ENCODE peak calls at places on chromosomes 12 and 14, in seven cellular contexts. X, I, S, A, T, Y and D are unnamed samples.

GRCh38 chr12:13044002-13044858 is at the start of gene FAM234B:
- DNase-seq in A (peak; percentile 79), X (peak; percentile 88), S (peak; percentile 94), I (no peak), Y (peak; percentile 66), T (peak; percentile 76), D (peak; percentile 85)

GRCh38 chr12:124441443-124442190 is 125.8 kb downstream of the NCOR2 start:
- DNase-seq in T (no peak), S (no peak), X (no peak), A (no peak), Y (no peak), I (no peak), D (peak; percentile 96)

GRCh38 chr14:81889529-81889928 is 355.9 kb upstream of the SEL1L start:
- DNase-seq in T (no peak), X (no peak), Y (no peak), I (no peak), S (no peak), A (no peak), D (no peak)

GRCh38 chr12:109743076-109743910 is 29.7 kb downstream of the FAM222A start:
- DNase-seq in X (peak; percentile 55), I (no peak), Y (no peak), S (peak; percentile 61), T (no peak), A (no peak), D (no peak)

GRCh38 chr12:46148706-46149463 is 120.0 kb downstream of the SLC38A1 start:
- DNase-seq in Y (no peak), T (no peak), X (no peak), I (no peak), A (no peak), S (no peak), D (no peak)

GRCh38 chr12:15728118-15728598 is 61.0 kb downstream of the EPS8 start:
- DNase-seq in T (no peak), I (no peak), X (no peak), S (no peak), A (no peak), Y (no peak), D (peak; percentile 15)

GRCh38 chr12:88111074-88111652 is 30.7 kb downstream of the CEP290 start:
- DNase-seq in A (no peak), X (no peak), T (no peak), S (no peak), I (no peak), Y (no peak), D (peak; percentile 1)

GRCh38 chr14:32217301-32217700 is 14.2 kb upstream of the RNU6-8 start:
- DNase-seq in T (no peak), A (no peak), I (no peak), Y (no peak), X (no peak), S (no peak), D (no peak)

GRCh38 chr12:124633269-124633953 is 66.0 kb upstream of the NCOR2 start:
- DNase-seq in A (peak; percentile 42), T (no peak), S (no peak), X (no peak), I (no peak), Y (no peak), D (no peak)

GRCh38 chr14:68544150-68544892 is 248.5 kb downstream of the ZFP36L1 start:
- DNase-seq in I (peak; percentile 99), X (peak; percentile 97), Y (peak; percentile 88), T (peak; percentile 85), S (no peak), A (peak; percentile 64), D (no peak)

GRCh38 chr12:94481734-94482133 is 22.1 kb upstream of the CEP83 start:
- DNase-seq in I (no peak), T (no peak), A (no peak), Y (no peak), X (no peak), S (no peak), D (no peak)

GRCh38 chr12:48788522-48788851 is 402 bp downstream of the ADCY6 start:
- DNase-seq in X (no peak), Y (no peak), T (no peak), S (no peak), A (no peak), I (peak; percentile 79), D (no peak)

GRCh38 chr12:41681898-41682297 is 462.8 kb downstream of the GXYLT1 start:
- DNase-seq in X (no peak), S (no peak), T (no peak), Y (no peak), I (no peak), A (no peak), D (no peak)

DNA sequence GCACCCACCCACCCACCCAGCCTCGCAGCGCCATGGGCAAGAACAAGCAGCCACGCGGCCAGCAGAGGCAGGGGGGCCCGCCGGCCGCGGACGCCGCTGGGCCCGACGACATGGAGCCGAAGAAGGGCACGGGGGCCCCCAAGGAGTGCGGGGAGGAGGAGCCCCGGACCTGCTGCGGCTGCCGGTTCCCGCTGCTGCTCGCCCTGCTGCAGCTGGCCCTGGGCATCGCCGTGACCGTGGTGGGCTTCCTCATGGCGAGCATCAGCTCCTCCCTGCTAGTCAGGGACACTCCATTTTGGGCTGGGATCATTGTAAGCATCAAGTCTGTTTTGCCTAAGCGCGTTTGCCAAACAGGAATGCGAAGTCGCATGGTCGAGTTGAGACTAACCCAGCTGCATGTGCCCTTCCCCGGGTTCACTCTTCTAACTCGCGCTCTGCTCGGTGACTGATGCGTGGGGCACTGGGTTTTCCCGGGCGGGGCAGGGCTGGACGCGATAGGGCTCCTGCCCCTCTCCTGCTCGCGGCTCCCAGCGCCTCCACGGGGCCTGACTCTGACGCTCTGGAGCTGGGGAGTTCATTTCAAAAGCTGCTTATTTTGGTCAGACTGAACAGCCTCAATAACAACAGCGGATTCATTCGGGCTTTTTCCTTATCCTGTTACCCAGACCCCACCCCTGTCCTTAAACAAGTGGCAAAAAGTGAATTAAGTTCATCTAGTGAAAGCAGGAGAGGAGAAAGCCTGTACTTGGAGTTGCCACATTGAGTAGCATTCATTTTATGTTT is 459 bp downstream of the SSPN start:
- DNase-seq in X (peak; percentile 81), I (no peak), A (peak; percentile 62), Y (peak; percentile 34), S (peak; percentile 81), T (peak; percentile 77), D (peak; percentile 30)
- TF ChIP-seq POLR2A in X (no peak), I (no peak), A (peak; percentile 28), Y (no peak), S (no peak), T (peak; percentile 59), D (no peak)

GRCh38 chr12:93442411-93443340 is 929 bp upstream of the UBE2N start:
- DNase-seq in A (no peak), T (no peak), S (no peak), Y (no peak), I (no peak), X (no peak), D (no peak)

GRCh38 chr12:93443576-93443975 is 1.8 kb upstream of the UBE2N start:
- DNase-seq in I (no peak), Y (no peak), A (no peak), S (no peak), T (no peak), X (no peak), D (no peak)

GRCh38 chr12:93441111-93441616 is 583 bp downstream of the UBE2N start:
- DNase-seq in T (peak; percentile 28), Y (peak; percentile 4), A (peak; percentile 56), X (no peak), S (peak; percentile 92), I (no peak), D (no peak)

GRCh38 chr12:93440043-93440835 is 1.5 kb downstream of the UBE2N start:
- DNase-seq in X (no peak), S (no peak), Y (no peak), A (no peak), I (no peak), T (no peak), D (no peak)

DNA sequence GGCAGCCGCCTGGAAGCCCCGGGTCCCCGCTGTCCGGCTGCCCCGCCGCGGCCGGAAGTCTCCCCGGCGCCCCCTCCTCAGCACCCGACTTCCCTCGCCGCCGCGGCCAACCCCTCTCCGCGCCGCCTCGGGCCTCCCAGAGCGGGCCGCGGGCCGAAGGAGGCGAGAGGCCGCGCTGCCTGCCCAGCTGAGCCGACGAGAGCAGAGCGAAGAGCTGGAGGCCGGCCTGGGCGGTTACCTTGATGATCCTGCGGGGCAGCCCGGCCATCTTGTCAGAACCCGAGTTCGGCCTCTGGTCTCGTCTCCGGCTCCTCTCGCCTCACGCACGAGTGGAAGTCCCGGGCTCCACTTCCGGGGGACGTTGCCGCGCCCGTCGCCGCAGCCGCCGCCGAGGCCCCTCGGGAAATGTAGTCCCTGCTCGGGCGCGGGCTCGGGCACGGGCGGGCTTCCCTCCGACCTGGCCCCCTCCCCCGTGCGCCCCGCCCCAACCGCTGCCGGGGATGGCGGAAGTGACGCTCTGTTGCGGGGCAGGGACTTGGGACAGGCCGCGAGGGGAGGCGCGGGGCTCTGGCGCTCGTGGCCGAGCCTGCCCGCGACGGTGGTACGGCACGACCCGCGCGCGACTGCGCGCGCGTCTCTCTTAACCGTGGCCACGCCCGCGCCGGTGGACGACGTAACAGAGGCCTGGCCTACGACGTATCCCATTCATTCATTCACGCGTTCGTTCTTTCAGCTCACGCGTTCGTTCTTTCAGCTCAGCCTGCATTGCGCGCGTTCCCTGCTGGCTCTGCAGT is at the start of gene UBE2N:
- DNase-seq in S (peak; percentile 100), T (peak; percentile 97), X (peak; percentile 97), I (peak; percentile 96), Y (peak; percentile 88), A (peak; percentile 97), D (peak; percentile 86)
- TF ChIP-seq POLR2A in S (peak; percentile 27), T (peak; percentile 75), X (peak; percentile 15), I (peak; percentile 44), Y (peak; percentile 32), A (peak; percentile 83), D (peak; percentile 69)

GRCh38 chr12:121465921-121466799 is 66.2 kb downstream of the RNF34 start:
- DNase-seq in X (no peak), T (no peak), I (no peak), A (peak; percentile 46), S (peak; percentile 90), Y (no peak), D (no peak)

GRCh38 chr12:121467638-121468403 is 67.9 kb downstream of the RNF34 start:
- DNase-seq in I (no peak), Y (no peak), T (peak; percentile 71), X (peak; percentile 78), S (no peak), A (peak; percentile 38), D (no peak)

GRCh38 chr12:121468451-121468850 is 68.5 kb downstream of the RNF34 start:
- DNase-seq in Y (peak; percentile 28), T (no peak), X (no peak), S (no peak), I (no peak), A (no peak), D (no peak)

GRCh38 chr12:121464331-121464730 is 64.4 kb downstream of the RNF34 start:
- DNase-seq in X (no peak), S (no peak), I (no peak), T (no peak), Y (no peak), A (no peak), D (no peak)

GRCh38 chr12:121466800-121467637 is 67.1 kb downstream of the RNF34 start:
- DNase-seq in T (peak; percentile 92), X (peak; percentile 93), Y (peak; percentile 62), A (peak; percentile 93), S (peak; percentile 97), I (no peak), D (peak; percentile 92)
- TF ChIP-seq POLR2A in T (peak; percentile 57), X (no peak), Y (no peak), A (peak; percentile 12), S (no peak), I (peak; percentile 40), D (peak; percentile 74)

DNA sequence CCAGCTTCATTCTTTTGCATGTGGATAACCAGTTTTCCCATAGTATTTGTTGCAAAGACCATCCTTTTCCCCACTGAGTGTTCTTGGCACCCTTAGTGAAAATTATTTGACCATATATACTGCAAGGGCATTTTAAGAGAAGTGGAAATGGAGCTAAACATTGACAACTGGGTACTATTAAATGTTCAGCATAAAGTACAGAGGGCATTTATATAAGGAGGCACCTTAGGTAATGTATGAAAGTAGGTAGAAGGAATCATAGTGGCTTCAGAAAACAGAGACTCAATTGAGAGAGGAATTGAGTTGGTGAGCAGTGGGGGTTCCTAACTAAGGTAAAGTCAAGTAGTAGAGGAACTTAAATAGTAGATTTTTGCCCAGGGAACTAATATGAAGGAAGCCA is 34.5 kb upstream of the SMCO2 start:
- DNase-seq in T (no peak), I (no peak), Y (no peak), A (no peak), S (no peak), X (no peak), D (no peak)
- TF ChIP-seq POLR2A in T (no peak), I (no peak), Y (no peak), A (no peak), S (no peak), X (no peak), D (no peak)